ENCODE peak calls at places on chromosomes 1 and 21, in ten cellular contexts. J is stimulated activated naive CD4-positive, alpha-beta T cell; W is B cell; D is NCI-H1694 treated with DMSO at 0.1 percent for 48 hours; Y is left lobe of liver; O is pancreas; Q is fibroblast of villous mesenchyme; C is RWPE1; Z is left ventricle myocardium inferior; H is cardiac fibroblast. E is an unnamed sample.

GRCh38 chr1:16617101-16617727 is 3.9 kb upstream of the NBPF1 start:
- DNase-seq in O (no peak), W (peak), Q (no peak), C (no peak), Y (peak), D (no peak), Z (no peak), J (no peak), H (no peak), E (no peak)

GRCh38 chr1:196438324-196438723 is 169.9 kb downstream of the KCNT2 start:
- DNase-seq in D (no peak), W (no peak), Z (no peak), H (no peak), O (no peak), J (no peak), Y (no peak), C (no peak), Q (peak), E (no peak)

GRCh38 chr1:13593511-13594131 is 10.0 kb downstream of the PDPN start:
- DNase-seq in O (no peak), Z (peak), H (peak), D (no peak), W (no peak), J (no peak), Q (peak), C (no peak), Y (no peak), E (peak)

GRCh38 chr1:23108918-23109533 is 59.6 kb downstream of the LUZP1 start:
- DNase-seq in C (no peak), J (no peak), W (no peak), Z (no peak), D (no peak), O (no peak), Y (no peak), Q (no peak), H (no peak), E (no peak)

GRCh38 chr1:213962508-213962907 is 25.3 kb upstream of the PROX1 start:
- DNase-seq in Q (no peak), O (no peak), D (no peak), Y (no peak), W (no peak), J (no peak), Z (no peak), C (no peak), H (no peak), E (no peak)

GRCh38 chr1:170030212-170030611 is 44.3 kb downstream of the KIFAP3 start:
- DNase-seq in H (no peak), Z (no peak), Q (no peak), C (no peak), O (no peak), J (no peak), D (no peak), Y (no peak), W (no peak), E (no peak)

GRCh38 chr1:43933386-43934278 is at the start of gene ARTN:
- DNase-seq in Y (no peak), C (peak), W (peak), Q (no peak), H (no peak), D (no peak), Z (no peak), O (peak), J (no peak), E (no peak)

GRCh38 chr1:234971586-234972297 is 156.9 kb downstream of the TOMM20 start:
- DNase-seq in C (no peak), H (no peak), Y (peak), Q (no peak), O (no peak), W (no peak), D (no peak), Z (no peak), J (no peak), E (no peak)

GRCh38 chr1:198534540-198535413 is 5.7 kb downstream of the ATP6V1G3 start:
- DNase-seq in Z (no peak), O (no peak), W (no peak), Q (no peak), C (no peak), H (no peak), D (no peak), Y (no peak), J (no peak), E (no peak)

GRCh38 chr1:176208034-176208433 is 948 bp upstream of the COP1 start:
- DNase-seq in C (no peak), Y (no peak), J (no peak), Z (no peak), D (no peak), W (no peak), Q (no peak), H (no peak), O (no peak), E (no peak)

GRCh38 chr21:46122758-46123683 is 25.1 kb downstream of the COL6A2 start:
- DNase-seq in Q (no peak), W (peak), D (no peak), O (no peak), C (no peak), J (no peak), Z (peak), H (no peak), Y (peak), E (no peak)

GRCh38 chr1:204390731-204391466 is 20.7 kb downstream of the PPP1R15B start:
- DNase-seq in Q (peak), C (no peak), Z (no peak), J (no peak), Y (no peak), W (no peak), O (no peak), H (no peak), D (no peak), E (peak)

GRCh38 chr21:35438643-35439404 is 389.7 kb upstream of the RUNX1 start:
- DNase-seq in W (peak), D (no peak), C (no peak), J (no peak), Q (no peak), H (peak), Z (no peak), O (no peak), Y (no peak), E (peak)

GRCh38 chr1:99661780-99662179 is 15.9 kb downstream of the PALMD start:
- DNase-seq in D (no peak), O (no peak), Y (no peak), Z (no peak), H (peak), W (no peak), J (no peak), Q (peak), C (no peak), E (peak)

GRCh38 chr1:211951856-211952255 is 83.5 kb downstream of the INTS7 start:
- DNase-seq in J (no peak), D (no peak), W (no peak), H (peak), O (no peak), Q (peak), Z (no peak), Y (no peak), C (peak), E (peak)

GRCh38 chr1:5509664-5510452 is 482.4 kb downstream of the NPHP4 start:
- DNase-seq in Q (peak), Z (peak), O (peak), W (peak), H (peak), J (peak), D (peak), C (peak), Y (peak), E (peak)

GRCh38 chr1:202165267-202165941 is 5.0 kb upstream of the PTPN7 start:
- DNase-seq in H (no peak), O (no peak), Z (no peak), Q (no peak), Y (no peak), J (no peak), W (no peak), D (no peak), C (no peak), E (no peak)

GRCh38 chr1:85608851-85609250 is 28.3 kb downstream of the CCN1 start:
- DNase-seq in O (no peak), H (no peak), Q (no peak), Z (no peak), W (no peak), D (no peak), J (no peak), C (no peak), Y (no peak), E (no peak)

GRCh38 chr21:42781150-42781980 is 98.0 kb downstream of the WDR4 start:
- DNase-seq in J (no peak), W (no peak), Y (no peak), H (no peak), O (peak), C (peak), Q (peak), D (no peak), Z (no peak), E (no peak)

GRCh38 chr1:206508956-206509355 is 1.6 kb downstream of the RASSF5 start:
- DNase-seq in D (peak), H (no peak), Q (peak), J (no peak), Y (peak), C (no peak), W (no peak), O (no peak), Z (no peak), E (peak)

GRCh38 chr1:201217146-201217545 is 26.5 kb downstream of the IGFN1 start:
- DNase-seq in J (no peak), Z (no peak), H (no peak), C (no peak), W (no peak), Q (no peak), O (no peak), Y (peak), D (no peak), E (no peak)

GRCh38 chr1:225447649-225448048 is 19.8 kb upstream of the LBR start:
- DNase-seq in J (no peak), C (no peak), D (no peak), Q (peak), O (no peak), Y (peak), Z (no peak), H (peak), W (no peak), E (no peak)

GRCh38 chr1:51612349-51612982 is 4.4 kb upstream of the OSBPL9 start:
- DNase-seq in J (no peak), Z (no peak), Y (no peak), H (no peak), W (no peak), Q (peak), D (no peak), C (no peak), O (no peak), E (peak)

GRCh38 chr1:43473463-43473862 is 19.7 kb upstream of the HYI start:
- DNase-seq in Y (no peak), Q (no peak), O (no peak), C (no peak), Z (no peak), J (no peak), D (no peak), W (no peak), H (no peak), E (no peak)

GRCh38 chr1:221335161-221336101 is 406.5 kb downstream of the DUSP10 start:
- DNase-seq in J (no peak), Y (no peak), Z (peak), H (peak), D (no peak), Q (peak), W (no peak), C (no peak), O (no peak), E (peak)

GRCh38 chr1:89022167-89022959 is at the start of gene GBP3:
- DNase-seq in H (peak), Q (peak), Z (no peak), O (no peak), Y (no peak), J (peak), C (peak), D (no peak), W (peak), E (peak)

GRCh38 chr1:14800500-14801069 is 202.1 kb downstream of the KAZN start:
- DNase-seq in Z (no peak), D (no peak), J (no peak), Y (no peak), Q (no peak), W (no peak), C (no peak), H (no peak), O (no peak), E (no peak)

GRCh38 chr1:9420835-9421532 is 118.3 kb upstream of the SLC25A33 start:
- DNase-seq in D (no peak), C (no peak), W (no peak), O (no peak), Z (no peak), Y (no peak), J (no peak), H (no peak), Q (no peak), E (no peak)

GRCh38 chr1:174883361-174883760 is 116.4 kb upstream of the CACYBP start:
- DNase-seq in C (peak), D (no peak), J (no peak), Y (no peak), Z (no peak), O (no peak), H (peak), W (no peak), Q (peak), E (peak)

E was measured in foreskin fibroblast.